ENCODE peak calls at places on chromosomes 12 and 14, in seven cellular contexts. U, J, L, F, E, A and S are unnamed samples.

GRCh38 chr14:51394804-51395203 is 154.8 kb downstream of the TMX1 start:
- DNase-seq in F (no peak), A (no peak), E (no peak), U (no peak), L (no peak), J (no peak), S (no peak)

GRCh38 chr12:11978985-11979384 is 91.8 kb upstream of the BCL2L14 start:
- DNase-seq in E (peak), A (peak), U (no peak), J (no peak), L (no peak), F (no peak), S (no peak)

GRCh38 chr12:124493809-124494750 is 73.3 kb downstream of the NCOR2 start:
- DNase-seq in A (no peak), U (no peak), L (no peak), E (no peak), F (no peak), J (no peak), S (no peak)

GRCh38 chr12:113298861-113299545 is 35.9 kb downstream of the SLC8B1 start:
- DNase-seq in L (no peak), J (peak), U (peak), A (no peak), E (no peak), F (peak), S (no peak)

GRCh38 chr14:56262530-56262929 is 144.3 kb downstream of the PELI2 start:
- DNase-seq in U (no peak), L (no peak), A (no peak), J (no peak), F (no peak), E (no peak), S (no peak)

GRCh38 chr12:63898764-63899337 is 54.4 kb downstream of the SRGAP1 start:
- DNase-seq in L (no peak), E (no peak), A (no peak), J (no peak), U (no peak), F (no peak), S (no peak)

GRCh38 chr14:34180428-34180827 is 229.6 kb upstream of the EGLN3 start:
- DNase-seq in L (no peak), J (no peak), U (no peak), A (no peak), E (no peak), F (no peak), S (no peak)

GRCh38 chr14:44626423-44626822 is 119.3 kb upstream of the FSCB start:
- DNase-seq in U (no peak), E (no peak), L (no peak), F (no peak), A (no peak), J (no peak), S (no peak)